ENCODE peak calls at places on chromosomes 6 and 20, in four cellular contexts. One of them, this sample, is unnamed.

GRCh38 chr6:28335040-28335563 is 846 bp downstream of the ZSCAN31 start:
- DNase-seq in K562: peak
- DNase-seq in HepG2: no peak
- DNase-seq in A549: no peak
- DNase-seq in this sample: no peak

GRCh38 chr20:62972270-62973032 is 19.9 kb downstream of the SLC17A9 start:
- DNase-seq in HepG2: peak
- DNase-seq in A549: peak
- DNase-seq in K562: peak
- DNase-seq in this sample: peak

GRCh38 chr6:8825726-8826125 is 390.4 kb upstream of the SLC35B3 start:
- DNase-seq in HepG2: no peak
- DNase-seq in A549: no peak
- DNase-seq in K562: no peak
- DNase-seq in this sample: no peak

GRCh38 chr6:162343902-162344226 is 383.7 kb downstream of the PRKN start:
- DNase-seq in K562: no peak
- DNase-seq in HepG2: no peak
- DNase-seq in A549: no peak
- DNase-seq in this sample: no peak

GRCh38 chr6:47631248-47632196 is 66.9 kb upstream of the ADGRF4 start:
- DNase-seq in HepG2: peak
- DNase-seq in A549: peak
- DNase-seq in K562: peak
- DNase-seq in this sample: no peak

GRCh38 chr20:13878600-13878999 is 93.8 kb downstream of the NDUFAF5 start:
- DNase-seq in K562: no peak
- DNase-seq in A549: no peak
- DNase-seq in HepG2: no peak
- DNase-seq in this sample: no peak

GRCh38 chr6:67369679-67370078 is 1265.4 kb upstream of the ADGRB3 start:
- DNase-seq in A549: no peak
- DNase-seq in K562: no peak
- DNase-seq in HepG2: no peak
- DNase-seq in this sample: no peak

GRCh38 chr20:49542514-49542991 is 25.4 kb downstream of the PTGIS start:
- DNase-seq in K562: no peak
- DNase-seq in A549: no peak
- DNase-seq in HepG2: no peak
- DNase-seq in this sample: no peak

GRCh38 chr6:108562503-108562993 is 1.8 kb downstream of the FOXO3 start:
- DNase-seq in A549: peak
- DNase-seq in K562: peak
- DNase-seq in HepG2: peak
- DNase-seq in this sample: peak

GRCh38 chr20:33211817-33212424 is 5.2 kb upstream of the BPIFA3 start:
- DNase-seq in K562: peak
- DNase-seq in HepG2: peak
- DNase-seq in A549: peak
- DNase-seq in this sample: peak
- TF ChIP-seq HMGXB4 in K562: no peak
- TF ChIP-seq HMGXB4 in HepG2: no peak
- TF ChIP-seq HMGXB4 in A549: no peak
- TF ChIP-seq HMGXB4 in this sample: no peak

GRCh38 chr20:22825546-22825945 is 209.6 kb upstream of the SSTR4 start:
- DNase-seq in A549: no peak
- DNase-seq in HepG2: no peak
- DNase-seq in K562: no peak
- DNase-seq in this sample: no peak
- TF ChIP-seq HMGXB4 in A549: no peak
- TF ChIP-seq HMGXB4 in HepG2: no peak
- TF ChIP-seq HMGXB4 in K562: no peak
- TF ChIP-seq HMGXB4 in this sample: no peak

DNA sequence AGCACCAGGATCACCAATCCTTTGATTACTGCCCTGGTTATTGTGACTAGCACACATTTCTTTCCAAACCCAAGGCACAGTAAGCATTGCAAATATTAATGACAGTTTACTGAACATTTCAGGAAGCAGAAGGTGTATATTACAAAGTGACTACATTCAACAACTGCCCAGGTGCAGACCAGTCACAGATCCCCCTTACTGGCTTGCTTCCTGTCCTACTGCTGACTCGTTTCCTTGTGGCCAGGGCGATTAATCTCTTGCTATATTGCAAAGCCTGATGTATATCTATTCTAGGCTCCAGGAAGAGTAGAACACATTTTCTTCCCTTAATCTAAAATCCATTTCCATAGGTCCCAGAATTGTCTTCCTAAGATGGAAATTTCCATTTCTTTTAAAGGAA is 77.2 kb upstream of the EPHA7 start:
- DNase-seq in K562: no peak
- DNase-seq in HepG2: no peak
- DNase-seq in A549: no peak
- DNase-seq in this sample: no peak
- TF ChIP-seq HMGXB4 in K562: no peak
- TF ChIP-seq HMGXB4 in HepG2: no peak
- TF ChIP-seq HMGXB4 in A549: no peak
- TF ChIP-seq HMGXB4 in this sample: no peak

GRCh38 chr20:61885759-61886715 is 179.6 kb downstream of the TAF4 start:
- DNase-seq in K562: no peak
- DNase-seq in A549: no peak
- DNase-seq in HepG2: no peak
- DNase-seq in this sample: no peak

GRCh38 chr20:61884571-61885389 is 180.9 kb downstream of the TAF4 start:
- DNase-seq in K562: no peak
- DNase-seq in HepG2: peak
- DNase-seq in A549: no peak
- DNase-seq in this sample: no peak

GRCh38 chr20:61888101-61888865 is 177.4 kb downstream of the TAF4 start:
- DNase-seq in K562: no peak
- DNase-seq in A549: no peak
- DNase-seq in HepG2: no peak
- DNase-seq in this sample: no peak

GRCh38 chr20:61887694-61888093 is 178.0 kb downstream of the TAF4 start:
- DNase-seq in A549: no peak
- DNase-seq in HepG2: no peak
- DNase-seq in K562: no peak
- DNase-seq in this sample: no peak

GRCh38 chr20:61886721-61887658 is 178.7 kb downstream of the TAF4 start:
- DNase-seq in K562: peak
- DNase-seq in HepG2: peak
- DNase-seq in A549: peak
- DNase-seq in this sample: peak
- TF ChIP-seq HMGXB4 in K562: no peak
- TF ChIP-seq HMGXB4 in HepG2: no peak
- TF ChIP-seq HMGXB4 in A549: no peak
- TF ChIP-seq HMGXB4 in this sample: no peak

GRCh38 chr6:37321516-37321915 is 32.3 kb upstream of the RNF8 start:
- DNase-seq in A549: no peak
- DNase-seq in K562: no peak
- DNase-seq in HepG2: no peak
- DNase-seq in this sample: no peak

GRCh38 chr6:37320649-37321048 is 33.1 kb upstream of the RNF8 start:
- DNase-seq in HepG2: no peak
- DNase-seq in K562: no peak
- DNase-seq in A549: no peak
- DNase-seq in this sample: no peak

GRCh38 chr6:37321101-37321500 is 32.7 kb upstream of the RNF8 start:
- DNase-seq in A549: no peak
- DNase-seq in HepG2: no peak
- DNase-seq in K562: no peak
- DNase-seq in this sample: no peak

GRCh38 chr6:37324131-37325033 is 29.4 kb upstream of the RNF8 start:
- DNase-seq in A549: no peak
- DNase-seq in K562: no peak
- DNase-seq in HepG2: no peak
- DNase-seq in this sample: no peak

GRCh38 chr6:37323568-37323967 is 30.2 kb upstream of the RNF8 start:
- DNase-seq in K562: no peak
- DNase-seq in A549: no peak
- DNase-seq in HepG2: no peak
- DNase-seq in this sample: no peak
- TF ChIP-seq HMGXB4 in K562: no peak
- TF ChIP-seq HMGXB4 in A549: no peak
- TF ChIP-seq HMGXB4 in HepG2: no peak
- TF ChIP-seq HMGXB4 in this sample: no peak

GRCh38 chr6:13278184-13278583 is 50.2 kb downstream of the TBC1D7 start:
- DNase-seq in HepG2: no peak
- DNase-seq in K562: no peak
- DNase-seq in A549: no peak
- DNase-seq in this sample: peak
- TF ChIP-seq HMGXB4 in HepG2: no peak
- TF ChIP-seq HMGXB4 in K562: no peak
- TF ChIP-seq HMGXB4 in A549: no peak
- TF ChIP-seq HMGXB4 in this sample: no peak

DNA sequence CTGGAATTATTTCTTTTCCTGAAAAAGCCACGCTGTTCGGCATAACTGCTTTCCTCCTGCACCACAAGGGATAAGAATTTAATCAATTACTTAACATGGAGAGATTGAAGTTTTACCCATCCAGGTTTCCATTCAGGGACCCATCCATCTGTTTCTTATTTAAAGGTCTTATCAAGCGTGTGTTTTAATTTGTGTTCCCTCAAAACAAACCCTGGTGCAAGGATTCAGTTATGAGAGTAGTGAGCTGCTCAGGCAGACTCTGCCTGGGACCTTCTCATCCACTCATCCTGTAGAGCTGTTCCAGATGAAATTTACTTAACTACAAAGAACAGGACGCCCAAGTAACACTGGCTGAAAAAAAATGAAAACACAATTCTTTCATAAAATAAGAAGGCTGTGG is 97.8 kb downstream of the BANF2 start:
- DNase-seq in K562: no peak
- DNase-seq in A549: no peak
- DNase-seq in HepG2: no peak
- DNase-seq in this sample: no peak
- TF ChIP-seq HMGXB4 in K562: no peak
- TF ChIP-seq HMGXB4 in A549: no peak
- TF ChIP-seq HMGXB4 in HepG2: no peak
- TF ChIP-seq HMGXB4 in this sample: no peak

GRCh38 chr6:142913511-142914047 is 31.4 kb downstream of the HIVEP2 start:
- DNase-seq in A549: no peak
- DNase-seq in HepG2: no peak
- DNase-seq in K562: no peak
- DNase-seq in this sample: no peak
- TF ChIP-seq HMGXB4 in A549: no peak
- TF ChIP-seq HMGXB4 in HepG2: no peak
- TF ChIP-seq HMGXB4 in K562: no peak
- TF ChIP-seq HMGXB4 in this sample: no peak

DNA sequence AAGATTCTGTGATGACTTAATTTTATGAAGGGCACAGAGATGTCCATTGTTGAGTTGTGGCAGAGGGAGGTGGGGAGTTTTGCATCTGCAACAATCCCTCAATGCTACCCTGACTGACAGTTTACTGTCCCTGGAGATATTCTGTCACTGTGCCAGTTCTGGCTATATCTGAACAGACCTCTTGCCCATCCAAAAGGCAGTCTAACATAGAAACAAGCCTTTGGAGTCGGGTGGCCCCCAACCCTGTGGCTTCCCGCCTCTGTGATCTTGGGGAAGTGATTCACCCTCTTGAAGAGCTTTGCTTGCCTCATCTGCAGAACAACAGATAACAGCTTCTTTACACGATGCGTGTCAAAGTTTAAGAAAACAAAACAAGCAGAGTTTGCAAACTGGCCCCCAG is 3.8 kb upstream of the E2F1 start:
- DNase-seq in A549: no peak
- DNase-seq in K562: peak
- DNase-seq in HepG2: peak
- DNase-seq in this sample: no peak
- TF ChIP-seq HMGXB4 in A549: no peak
- TF ChIP-seq HMGXB4 in K562: no peak
- TF ChIP-seq HMGXB4 in HepG2: no peak
- TF ChIP-seq HMGXB4 in this sample: no peak

This sample was measured in WTC11.